ENCODE peak calls at places on chromosomes 16 and 17, in eight cellular contexts. K is stomach, I is transverse colon, F is psoas muscle, J is PC-3, O is neural progenitor cell, E is coronary artery, L is pancreas. S is an unnamed sample.

GRCh38 chr17:10149573-10150399 is 48.6 kb downstream of the GAS7 start:
- DNase-seq in L (no peak), O (no peak), E (no peak), F (no peak), J (peak; percentile 37), K (no peak), I (no peak), S (no peak)

GRCh38 chr17:488993-489757 is 136.6 kb upstream of the RPH3AL start:
- DNase-seq in E (no peak), I (no peak), L (peak; percentile 44), F (no peak), O (peak; percentile 37), K (no peak), J (no peak), S (no peak)

GRCh38 chr16:56800355-56800754 is 64.7 kb upstream of the SLC12A3 start:
- DNase-seq in J (no peak), F (no peak), I (no peak), L (no peak), O (no peak), E (no peak), K (no peak), S (no peak)

GRCh38 chr17:49861150-49861884 is 13.4 kb upstream of the TAC4 start:
- DNase-seq in I (peak; percentile 25), O (peak; percentile 78), F (peak; percentile 50), J (peak; percentile 70), E (no peak), K (no peak), L (peak; percentile 52), S (peak; percentile 43)

GRCh38 chr16:87878704-87879103 is 9.4 kb upstream of the SLC7A5 start:
- DNase-seq in O (no peak), F (no peak), K (no peak), J (no peak), L (no peak), I (no peak), E (no peak), S (no peak)

GRCh38 chr16:74288065-74288464 is 8.5 kb upstream of the PSMD7 start:
- DNase-seq in F (no peak), O (no peak), L (no peak), K (no peak), E (no peak), I (no peak), J (no peak), S (no peak)

GRCh38 chr17:62653831-62654829 is 26.7 kb downstream of the MRC2 start:
- DNase-seq in J (no peak), I (peak; percentile 28), K (peak; percentile 38), F (peak; percentile 81), E (no peak), L (no peak), O (peak; percentile 75), S (peak; percentile 56)

GRCh38 chr16:49693445-49693844 is 162.5 kb downstream of the ZNF423 start:
- DNase-seq in J (no peak), I (no peak), L (no peak), O (no peak), E (no peak), K (no peak), F (no peak), S (no peak)

GRCh38 chr17:16909472-16909871 is 62.4 kb downstream of the TNFRSF13B start:
- DNase-seq in K (peak; percentile 9), O (no peak), E (no peak), J (no peak), L (no peak), I (no peak), F (no peak), S (no peak)

GRCh38 chr16:23836404-23837291 is 865 bp downstream of the PRKCB start:
- DNase-seq in E (no peak), F (peak; percentile 19), K (peak; percentile 48), J (no peak), I (peak; percentile 49), L (no peak), O (peak; percentile 74), S (peak; percentile 31)

GRCh38 chr16:87706278-87707000 is 59.3 kb downstream of the KLHDC4 start:
- DNase-seq in F (no peak), J (no peak), E (no peak), L (peak; percentile 29), K (no peak), I (no peak), O (peak; percentile 52), S (no peak)

GRCh38 chr17:2212328-2212981 is 91.1 kb downstream of the SMG6 start:
- DNase-seq in O (no peak), F (peak; percentile 70), I (no peak), K (no peak), L (no peak), E (peak; percentile 80), J (peak; percentile 81), S (no peak)

GRCh38 chr16:57815987-57816745 is 13.9 kb upstream of the KIFC3 start:
- DNase-seq in J (peak; percentile 95), L (peak; percentile 87), K (peak; percentile 89), F (peak; percentile 92), E (peak; percentile 96), O (peak; percentile 71), I (peak; percentile 80), S (peak; percentile 90)

GRCh38 chr16:68064791-68065365 is 20.3 kb upstream of the NFATC3 start:
- DNase-seq in F (peak; percentile 78), E (no peak), K (peak; percentile 71), L (peak; percentile 64), I (peak; percentile 78), O (peak; percentile 79), J (peak; percentile 63), S (peak; percentile 86)

GRCh38 chr17:69743091-69743490 is 328.6 kb downstream of the MAP2K6 start:
- DNase-seq in E (no peak), F (no peak), L (no peak), J (peak; percentile 24), I (no peak), K (no peak), O (no peak), S (no peak)

GRCh38 chr17:78934681-78935418 is 9.7 kb upstream of the TIMP2 start:
- DNase-seq in I (no peak), F (no peak), K (no peak), O (no peak), L (peak; percentile 54), J (no peak), E (no peak), S (no peak)

GRCh38 chr17:45315583-45316270 is 1.1 kb downstream of the MAP3K14 start:
- DNase-seq in L (no peak), J (peak; percentile 53), F (no peak), I (no peak), K (no peak), O (no peak), E (no peak), S (no peak)

GRCh38 chr17:18044609-18045008 is 5.4 kb downstream of the GID4 start:
- DNase-seq in L (no peak), I (no peak), E (no peak), J (no peak), O (no peak), K (no peak), F (no peak), S (no peak)

GRCh38 chr17:18041776-18042175 is 2.6 kb downstream of the GID4 start:
- DNase-seq in K (no peak), L (no peak), I (no peak), O (no peak), J (peak; percentile 56), E (no peak), F (peak; percentile 37), S (no peak)

GRCh38 chr17:18042969-18043368 is 3.8 kb downstream of the GID4 start:
- DNase-seq in O (no peak), F (no peak), I (no peak), K (no peak), E (no peak), J (no peak), L (no peak), S (no peak)

GRCh38 chr17:18045691-18046090 is 6.5 kb downstream of the GID4 start:
- DNase-seq in F (no peak), J (no peak), L (no peak), I (no peak), K (no peak), O (no peak), E (no peak), S (no peak)

GRCh38 chr17:18043491-18043890 is 4.3 kb downstream of the GID4 start:
- DNase-seq in E (no peak), F (no peak), O (no peak), K (no peak), I (no peak), L (no peak), J (peak; percentile 61), S (no peak)
- H3K27ac ChIP-seq in E (no peak overlapping the region), F (no peak overlapping the region), O (no peak overlapping the region), K (no peak overlapping the region), I (no peak overlapping the region), L (no peak overlapping the region), J (no peak overlapping the region), S (no peak overlapping the region)

GRCh38 chr17:61467416-61468262 is 15.4 kb downstream of the TBX4 start:
- DNase-seq in F (no peak), L (no peak), O (peak; percentile 81), K (peak; percentile 38), I (peak; percentile 32), J (peak; percentile 59), E (no peak), S (no peak)
- H3K4me3 ChIP-seq in F (no peak overlapping the region), L (no peak overlapping the region), O (no peak overlapping the region), K (no peak overlapping the region), I (no peak overlapping the region), J (no peak overlapping the region), E (no peak overlapping the region), S (no peak overlapping the region)

GRCh38 chr17:74987909-74988711 is 678 bp downstream of the CDR2L start:
- DNase-seq in E (peak; percentile 91), O (peak; percentile 88), J (peak; percentile 60), L (peak; percentile 68), K (peak; percentile 74), I (peak; percentile 78), F (peak; percentile 84), S (peak; percentile 65)
- TF ChIP-seq CTCF in E (peak; percentile 38), O (peak; percentile 41), J (peak; percentile 5), L (no peak), K (peak; percentile 20), I (peak; percentile 39), F (no peak), S (no peak)

GRCh38 chr16:66904846-66905632 is 13.6 kb downstream of the CDH16 start:
- DNase-seq in L (no peak), F (no peak), E (no peak), K (peak; percentile 37), O (no peak), J (no peak), I (no peak), S (no peak)

GRCh38 chr16:66905633-66906539 is 12.8 kb downstream of the CDH16 start:
- DNase-seq in K (peak; percentile 86), O (peak; percentile 54), J (no peak), I (peak; percentile 86), F (no peak), L (peak; percentile 78), E (no peak), S (no peak)

GRCh38 chr16:66902648-66903543 is 15.8 kb downstream of the CDH16 start:
- DNase-seq in J (no peak), E (no peak), O (no peak), F (no peak), K (no peak), I (no peak), L (no peak), S (no peak)

GRCh38 chr16:66903544-66904427 is 14.9 kb downstream of the CDH16 start:
- DNase-seq in I (no peak), L (no peak), F (no peak), J (no peak), E (no peak), K (peak; percentile 50), O (no peak), S (no peak)

DNA sequence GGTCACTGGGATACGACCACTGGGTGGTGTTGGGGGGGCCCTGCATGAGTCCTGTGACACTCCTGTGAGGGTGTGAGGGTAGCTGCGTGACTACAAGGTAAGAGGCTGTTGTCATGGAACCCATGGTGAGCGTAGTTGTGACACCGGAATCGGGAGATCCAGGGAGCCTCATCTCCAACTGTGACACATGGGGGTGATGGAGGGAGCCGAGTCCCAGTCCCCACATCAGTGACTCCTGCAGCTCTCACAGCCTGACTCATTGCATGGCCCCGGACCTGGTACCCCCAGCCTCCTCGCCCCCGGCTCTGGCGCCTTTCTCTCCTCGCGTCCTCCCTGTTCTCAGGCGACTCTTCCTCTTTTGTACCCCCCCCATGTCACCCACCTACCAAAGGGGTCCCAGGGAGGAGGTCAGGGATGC is 14.2 kb downstream of the CDH16 start:
- DNase-seq in K (no peak), E (no peak), L (no peak), F (no peak), I (no peak), J (no peak), O (no peak), S (no peak)
- H3K27ac ChIP-seq in K (peak overlapping the region; percentile 88), E (peak overlapping the region; percentile 97), L (no peak overlapping the region), F (peak overlapping the region; percentile 89), I (peak overlapping the region; percentile 75), J (no peak overlapping the region), O (no peak overlapping the region), S (peak overlapping the region; percentile 49)

S was measured in lung.